ENCODE peak calls at places on chromosomes 4 and X, in four cellular contexts. One of them, this sample, is unnamed.

GRCh38 chr4:41185614-41186609 is 28.4 kb downstream of the APBB2 start:
- DNase-seq in H1: no peak
- DNase-seq in SK-N-SH: no peak
- DNase-seq in IMR-90: peak; percentile 53
- DNase-seq in this sample: no peak

GRCh38 chrX:6599230-6599629 is 64.3 kb upstream of the VCX3A start:
- DNase-seq in IMR-90: no peak
- DNase-seq in SK-N-SH: no peak
- DNase-seq in H1: no peak
- DNase-seq in this sample: no peak

GRCh38 chr4:172786039-172786792 is 382.4 kb upstream of the GALNT7 start:
- DNase-seq in IMR-90: peak; percentile 49
- DNase-seq in SK-N-SH: no peak
- DNase-seq in H1: no peak
- DNase-seq in this sample: no peak

GRCh38 chrX:73850124-73851013 is 287.4 kb downstream of the CHIC1 start:
- DNase-seq in SK-N-SH: peak; percentile 44
- DNase-seq in H1: no peak
- DNase-seq in IMR-90: peak; percentile 38
- DNase-seq in this sample: peak; percentile 3

GRCh38 chrX:2692221-2693122 is 1.4 kb downstream of the CD99 start:
- DNase-seq in H1: no peak
- DNase-seq in SK-N-SH: peak; percentile 17
- DNase-seq in IMR-90: peak; percentile 58
- DNase-seq in this sample: peak; percentile 31

GRCh38 chr4:102825261-102826071 is 1.9 kb downstream of the UBE2D3 start:
- DNase-seq in H1: no peak
- DNase-seq in IMR-90: peak; percentile 73
- DNase-seq in SK-N-SH: peak; percentile 23
- DNase-seq in this sample: peak; percentile 63

GRCh38 chr4:110197421-110198398 is 705 bp downstream of the ELOVL6 start:
- DNase-seq in H1: peak; percentile 63
- DNase-seq in IMR-90: peak; percentile 39
- DNase-seq in SK-N-SH: peak; percentile 58
- DNase-seq in this sample: peak; percentile 16

GRCh38 chrX:40279762-40280161 is 182.0 kb upstream of the BCOR start:
- DNase-seq in IMR-90: no peak
- DNase-seq in H1: no peak
- DNase-seq in SK-N-SH: no peak
- DNase-seq in this sample: no peak

GRCh38 chr4:158787718-158788441 is 19.1 kb downstream of the FNIP2 start:
- DNase-seq in SK-N-SH: no peak
- DNase-seq in H1: no peak
- DNase-seq in IMR-90: no peak
- DNase-seq in this sample: no peak

GRCh38 chr4:47913858-47914218 is 545 bp downstream of the NFXL1 start:
- DNase-seq in H1: peak; percentile 73
- DNase-seq in IMR-90: no peak
- DNase-seq in SK-N-SH: no peak
- DNase-seq in this sample: peak; percentile 7

GRCh38 chr4:89640620-89641366 is 196.2 kb downstream of the SNCA start:
- DNase-seq in H1: peak; percentile 80
- DNase-seq in IMR-90: peak; percentile 49
- DNase-seq in SK-N-SH: peak; percentile 65
- DNase-seq in this sample: peak; percentile 40

GRCh38 chr4:7705062-7705461 is 234.6 kb downstream of the AFAP1 start:
- DNase-seq in H1: no peak
- DNase-seq in IMR-90: no peak
- DNase-seq in SK-N-SH: no peak
- DNase-seq in this sample: no peak

GRCh38 chr4:87423313-87424031 is 1.1 kb downstream of the NUDT9 start:
- DNase-seq in IMR-90: no peak
- DNase-seq in H1: no peak
- DNase-seq in SK-N-SH: peak; percentile 56
- DNase-seq in this sample: no peak

GRCh38 chrX:130895299-130895698 is 7.7 kb downstream of the ENOX2 start:
- DNase-seq in H1: no peak
- DNase-seq in SK-N-SH: no peak
- DNase-seq in IMR-90: peak; percentile 11
- DNase-seq in this sample: no peak

GRCh38 chr4:77178560-77178959 is 21.6 kb downstream of the CCNG2 start:
- DNase-seq in SK-N-SH: no peak
- DNase-seq in IMR-90: no peak
- DNase-seq in H1: no peak
- DNase-seq in this sample: no peak

GRCh38 chr4:1566838-1567518 is 117.1 kb downstream of the FAM53A start:
- DNase-seq in IMR-90: no peak
- DNase-seq in SK-N-SH: peak; percentile 74
- DNase-seq in H1: no peak
- DNase-seq in this sample: no peak

GRCh38 chrX:70026112-70026850 is 23.5 kb downstream of the AWAT2 start:
- DNase-seq in IMR-90: peak; percentile 5
- DNase-seq in SK-N-SH: no peak
- DNase-seq in H1: no peak
- DNase-seq in this sample: no peak

GRCh38 chr4:86582453-86582852 is 11.7 kb upstream of the PTPN13 start:
- DNase-seq in H1: no peak
- DNase-seq in IMR-90: no peak
- DNase-seq in SK-N-SH: peak; percentile 25
- DNase-seq in this sample: no peak

GRCh38 chr4:141246243-141246642 is 25.5 kb downstream of the ZNF330 start:
- DNase-seq in H1: no peak
- DNase-seq in IMR-90: peak; percentile 74
- DNase-seq in SK-N-SH: no peak
- DNase-seq in this sample: no peak

GRCh38 chr4:21113496-21114213 is 413.4 kb downstream of the PACRGL start:
- DNase-seq in IMR-90: no peak
- DNase-seq in SK-N-SH: peak; percentile 54
- DNase-seq in H1: no peak
- DNase-seq in this sample: no peak

GRCh38 chrX:44071847-44072545 is 98.8 kb upstream of the NDP start:
- DNase-seq in IMR-90: peak; percentile 55
- DNase-seq in SK-N-SH: no peak
- DNase-seq in H1: no peak
- DNase-seq in this sample: peak; percentile 57

GRCh38 chr4:21593268-21594002 is 355.1 kb downstream of the KCNIP4 start:
- DNase-seq in H1: no peak
- DNase-seq in SK-N-SH: peak; percentile 10
- DNase-seq in IMR-90: no peak
- DNase-seq in this sample: no peak

GRCh38 chrX:129359269-129359668 is 164.0 kb downstream of the SMARCA1 start:
- DNase-seq in H1: no peak
- DNase-seq in IMR-90: peak; percentile 31
- DNase-seq in SK-N-SH: no peak
- DNase-seq in this sample: no peak

GRCh38 chrX:21798677-21799219 is 40.7 kb upstream of the MBTPS2 start:
- DNase-seq in IMR-90: peak; percentile 28
- DNase-seq in H1: no peak
- DNase-seq in SK-N-SH: no peak
- DNase-seq in this sample: peak; percentile 20

GRCh38 chrX:16882702-16883486 is 12.7 kb upstream of the RBBP7 start:
- DNase-seq in H1: peak; percentile 66
- DNase-seq in SK-N-SH: peak; percentile 70
- DNase-seq in IMR-90: peak; percentile 64
- DNase-seq in this sample: peak; percentile 74

GRCh38 chrX:9955506-9955905 is 11.7 kb upstream of the CLDN34 start:
- DNase-seq in SK-N-SH: no peak
- DNase-seq in H1: no peak
- DNase-seq in IMR-90: peak; percentile 90
- DNase-seq in this sample: no peak

GRCh38 chr4:37989398-37990260 is 29.4 kb downstream of the PTTG2 start:
- DNase-seq in IMR-90: no peak
- DNase-seq in SK-N-SH: no peak
- DNase-seq in H1: peak; percentile 24
- DNase-seq in this sample: no peak

GRCh38 chrX:107741318-107741813 is 34.2 kb downstream of the TSC22D3 start:
- DNase-seq in H1: no peak
- DNase-seq in IMR-90: no peak
- DNase-seq in SK-N-SH: no peak
- DNase-seq in this sample: no peak

GRCh38 chr4:94426783-94427182 is 25.0 kb upstream of the PDLIM5 start:
- DNase-seq in H1: no peak
- DNase-seq in SK-N-SH: no peak
- DNase-seq in IMR-90: no peak
- DNase-seq in this sample: no peak

GRCh38 chr4:5544762-5545161 is 163.6 kb downstream of the EVC2 start:
- DNase-seq in IMR-90: no peak
- DNase-seq in H1: no peak
- DNase-seq in SK-N-SH: no peak
- DNase-seq in this sample: no peak

GRCh38 chr4:99506781-99507180 is 4.0 kb upstream of the C4orf17 start:
- DNase-seq in SK-N-SH: no peak
- DNase-seq in H1: no peak
- DNase-seq in IMR-90: no peak
- DNase-seq in this sample: no peak

GRCh38 chr4:168514249-168514852 is 17.5 kb downstream of the PALLD start:
- DNase-seq in SK-N-SH: peak; percentile 22
- DNase-seq in H1: no peak
- DNase-seq in IMR-90: peak; percentile 50
- DNase-seq in this sample: no peak
- TF ChIP-seq RFX5 in SK-N-SH: no peak
- TF ChIP-seq RFX5 in H1: no peak
- TF ChIP-seq RFX5 in IMR-90: no peak
- TF ChIP-seq RFX5 in this sample: no peak

DNA sequence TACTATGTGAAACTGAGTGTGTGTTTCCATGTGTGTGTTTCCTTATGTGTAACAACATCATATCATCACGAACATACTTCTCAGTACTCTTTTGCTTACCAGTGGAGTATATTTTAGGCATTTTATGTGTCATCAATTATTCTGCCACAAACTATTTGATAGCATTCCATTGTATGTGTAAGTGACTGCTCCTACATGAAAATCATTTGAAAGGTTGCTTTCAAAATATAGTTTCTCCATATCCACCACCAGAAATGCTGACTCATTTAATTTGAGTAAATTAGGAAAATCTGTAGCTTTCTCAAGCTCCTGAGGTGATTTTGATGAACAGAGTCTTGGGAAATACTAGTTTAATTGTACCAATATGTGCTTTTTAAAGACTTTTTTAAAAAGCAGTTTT is 376.2 kb downstream of the PCDH18 start:
- DNase-seq in SK-N-SH: no peak
- DNase-seq in IMR-90: peak; percentile 69
- DNase-seq in H1: no peak
- DNase-seq in this sample: no peak
- TF ChIP-seq RFX5 in SK-N-SH: no peak
- TF ChIP-seq RFX5 in IMR-90: no peak
- TF ChIP-seq RFX5 in H1: no peak
- TF ChIP-seq RFX5 in this sample: no peak

GRCh38 chr4:82428526-82428968 is 1.7 kb downstream of the HNRNPDL start:
- DNase-seq in IMR-90: no peak
- DNase-seq in H1: no peak
- DNase-seq in SK-N-SH: no peak
- DNase-seq in this sample: no peak
- TF ChIP-seq RFX5 in IMR-90: no peak
- TF ChIP-seq RFX5 in H1: no peak
- TF ChIP-seq RFX5 in SK-N-SH: no peak
- TF ChIP-seq RFX5 in this sample: no peak

DNA sequence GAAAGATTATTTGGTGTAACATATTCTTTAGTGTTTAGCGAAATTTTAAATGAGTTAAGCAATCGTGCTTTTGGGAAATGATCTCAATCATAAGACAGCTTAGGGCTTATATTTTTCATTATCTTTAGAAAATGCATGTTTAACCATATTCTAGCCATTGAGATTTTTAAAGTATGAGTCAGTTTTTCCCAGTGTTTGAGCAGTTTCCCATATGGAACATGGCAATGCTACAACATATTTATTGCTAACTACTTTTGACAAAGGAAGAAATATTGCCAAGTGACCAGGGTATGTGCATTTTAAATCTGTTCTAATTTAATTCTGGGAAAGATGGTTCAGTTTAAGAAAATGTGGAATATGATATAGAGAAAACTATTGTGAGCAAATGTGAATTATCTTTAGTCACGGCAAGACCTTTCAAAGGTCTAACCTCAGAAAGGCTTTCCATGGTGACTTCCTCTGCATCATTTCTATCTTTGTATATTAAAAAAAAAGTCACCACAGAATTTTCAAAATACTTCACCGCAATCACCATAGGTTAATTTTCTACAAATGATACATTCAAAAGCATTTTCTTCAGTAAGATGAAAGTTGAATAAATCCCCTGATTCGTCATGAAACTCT is 2349.1 kb upstream of the TENM3 start:
- DNase-seq in SK-N-SH: no peak
- DNase-seq in IMR-90: peak; percentile 73
- DNase-seq in H1: no peak
- DNase-seq in this sample: no peak
- TF ChIP-seq RFX5 in SK-N-SH: no peak
- TF ChIP-seq RFX5 in IMR-90: no peak
- TF ChIP-seq RFX5 in H1: no peak
- TF ChIP-seq RFX5 in this sample: no peak

This sample was measured in A549.